ENCODE peak calls at places on chromosomes 3 and 15, in four cellular contexts. One of them, this sample, is unnamed.

GRCh38 chr15:52445954-52446353 is 82.7 kb downstream of the MYO5A start:
- DNase-seq in HEK293T: no peak
- DNase-seq in M059J: no peak
- DNase-seq in NCI-H1105: no peak
- DNase-seq in this sample: no peak

GRCh38 chr3:122678496-122678895 is 2.1 kb upstream of the PARP14 start:
- DNase-seq in HEK293T: no peak
- DNase-seq in M059J: no peak
- DNase-seq in NCI-H1105: no peak
- DNase-seq in this sample: no peak

GRCh38 chr3:194077602-194078001 is 58.3 kb upstream of the HES1 start:
- DNase-seq in HEK293T: no peak
- DNase-seq in M059J: no peak
- DNase-seq in NCI-H1105: no peak
- DNase-seq in this sample: no peak

GRCh38 chr3:23308986-23309625 is 106.0 kb downstream of the UBE2E2 start:
- DNase-seq in HEK293T: no peak
- DNase-seq in M059J: no peak
- DNase-seq in NCI-H1105: no peak
- DNase-seq in this sample: no peak

GRCh38 chr3:120855665-120856437 is 52.2 kb upstream of the STXBP5L start:
- DNase-seq in HEK293T: peak; percentile 18
- DNase-seq in M059J: peak; percentile 53
- DNase-seq in NCI-H1105: no peak
- DNase-seq in this sample: no peak

GRCh38 chr15:68616397-68616796 is 37.6 kb downstream of the CORO2B start:
- DNase-seq in HEK293T: no peak
- DNase-seq in M059J: no peak
- DNase-seq in NCI-H1105: no peak
- DNase-seq in this sample: no peak

GRCh38 chr3:186938716-186939115 is 8.4 kb downstream of the ST6GAL1 start:
- DNase-seq in HEK293T: no peak
- DNase-seq in M059J: no peak
- DNase-seq in NCI-H1105: no peak
- DNase-seq in this sample: no peak

GRCh38 chr15:80967451-80967850 is 22.2 kb downstream of the MESD start:
- DNase-seq in HEK293T: no peak
- DNase-seq in M059J: peak; percentile 30
- DNase-seq in NCI-H1105: no peak
- DNase-seq in this sample: no peak

GRCh38 chr15:71660501-71660900 is 149.9 kb upstream of the NR2E3 start:
- DNase-seq in HEK293T: no peak
- DNase-seq in M059J: no peak
- DNase-seq in NCI-H1105: no peak
- DNase-seq in this sample: no peak

GRCh38 chr3:55690161-55690560 is 203.1 kb upstream of the WNT5A start:
- DNase-seq in HEK293T: no peak
- DNase-seq in M059J: no peak
- DNase-seq in NCI-H1105: no peak
- DNase-seq in this sample: no peak

GRCh38 chr3:69411331-69411730 is 25.4 kb upstream of the FRMD4B start:
- DNase-seq in HEK293T: no peak
- DNase-seq in M059J: peak; percentile 58
- DNase-seq in NCI-H1105: no peak
- DNase-seq in this sample: no peak

GRCh38 chr3:114231616-114232015 is 5.8 kb downstream of the ZNF80 start:
- DNase-seq in HEK293T: no peak
- DNase-seq in M059J: no peak
- DNase-seq in NCI-H1105: no peak
- DNase-seq in this sample: no peak

GRCh38 chr3:10023587-10024310 is 2.5 kb upstream of the FANCD2 start:
- DNase-seq in HEK293T: no peak
- DNase-seq in M059J: peak; percentile 80
- DNase-seq in NCI-H1105: no peak
- DNase-seq in this sample: no peak

GRCh38 chr15:49037546-49037940 is 8.7 kb downstream of the SECISBP2L start:
- DNase-seq in HEK293T: no peak
- DNase-seq in M059J: peak; percentile 21
- DNase-seq in NCI-H1105: no peak
- DNase-seq in this sample: no peak

GRCh38 chr15:39592500-39592899 is 11.6 kb downstream of the THBS1 start:
- DNase-seq in HEK293T: no peak
- DNase-seq in M059J: peak; percentile 82
- DNase-seq in NCI-H1105: no peak
- DNase-seq in this sample: no peak

GRCh38 chr3:130821821-130822220 is 72.1 kb upstream of the ATP2C1 start:
- DNase-seq in HEK293T: no peak
- DNase-seq in M059J: no peak
- DNase-seq in NCI-H1105: no peak
- DNase-seq in this sample: no peak

GRCh38 chr3:26622634-26623408 is at the start of gene LRRC3B:
- DNase-seq in HEK293T: no peak
- DNase-seq in M059J: no peak
- DNase-seq in NCI-H1105: peak; percentile 46
- DNase-seq in this sample: no peak

GRCh38 chr3:129442486-129442885 is 2.5 kb downstream of the IFT122 start:
- DNase-seq in HEK293T: no peak
- DNase-seq in M059J: no peak
- DNase-seq in NCI-H1105: no peak
- DNase-seq in this sample: no peak

GRCh38 chr3:59756930-59757329 is 707.1 kb upstream of the CFAP20DC start:
- DNase-seq in HEK293T: no peak
- DNase-seq in M059J: no peak
- DNase-seq in NCI-H1105: no peak
- DNase-seq in this sample: no peak

GRCh38 chr15:77907824-77908751 is 169.4 kb downstream of the TBC1D2B start:
- DNase-seq in HEK293T: peak; percentile 66
- DNase-seq in M059J: peak; percentile 81
- DNase-seq in NCI-H1105: no peak
- DNase-seq in this sample: peak; percentile 36

GRCh38 chr15:69044899-69045298 is 30.4 kb downstream of the NOX5 start:
- DNase-seq in HEK293T: no peak
- DNase-seq in M059J: peak; percentile 98
- DNase-seq in NCI-H1105: no peak
- DNase-seq in this sample: no peak

GRCh38 chr3:131018970-131019369 is 7.7 kb downstream of the ASTE1 start:
- DNase-seq in HEK293T: no peak
- DNase-seq in M059J: no peak
- DNase-seq in NCI-H1105: no peak
- DNase-seq in this sample: no peak

GRCh38 chr3:94070341-94070911 is 7.6 kb downstream of the NSUN3 start:
- DNase-seq in HEK293T: no peak
- DNase-seq in M059J: no peak
- DNase-seq in NCI-H1105: no peak
- DNase-seq in this sample: no peak